ENCODE peak calls at places on chromosomes 3 and 15, in six cellular contexts. C is bronchial epithelial cell, Z is choroid plexus epithelial cell, X is cardiac fibroblast, Y is fibroblast of pulmonary artery, W is A549. R is an unnamed sample.
A peak's percentile ranks its signal among the peaks of the same experiment; 100 is the strongest.

GRCh38 chr3:54999801-55000200 is 71.9 kb upstream of the LRTM1 start:
- DNase-seq in W (no peak), Z (no peak), X (peak; percentile 18), Y (peak; percentile 10), C (no peak), R (no peak)

GRCh38 chr3:174538116-174538515 is 321.0 kb upstream of the NAALADL2 start:
- DNase-seq in W (no peak), X (no peak), Z (no peak), Y (no peak), C (no peak), R (no peak)

GRCh38 chr15:70357453-70357852 is 259.7 kb upstream of the TLE3 start:
- DNase-seq in Y (no peak), C (no peak), X (no peak), W (no peak), Z (no peak), R (no peak)

GRCh38 chr3:184880616-184881015 is 68.7 kb downstream of the VPS8 start:
- DNase-seq in X (no peak), W (no peak), Z (no peak), Y (no peak), C (no peak), R (no peak)

GRCh38 chr3:159764211-159765024 is 224.2 kb upstream of the IL12A start:
- DNase-seq in W (peak; percentile 78), C (peak; percentile 64), Z (peak; percentile 82), Y (peak; percentile 77), X (peak; percentile 87), R (no peak)

GRCh38 chr15:39488498-39488897 is 92.4 kb upstream of the THBS1 start:
- DNase-seq in Z (peak; percentile 57), W (no peak), Y (no peak), C (no peak), X (no peak), R (no peak)

GRCh38 chr3:189038773-189039720 is 132.7 kb upstream of the TPRG1 start:
- DNase-seq in Y (no peak), X (no peak), C (no peak), W (no peak), Z (no peak), R (no peak)

GRCh38 chr3:140830391-140830790 is 111.2 kb upstream of the SLC25A36 start:
- DNase-seq in Z (no peak), X (no peak), Y (no peak), W (no peak), C (no peak), R (no peak)

GRCh38 chr15:31477851-31478250 is 151.2 kb downstream of the KLF13 start:
- DNase-seq in C (no peak), Y (no peak), W (no peak), X (no peak), Z (no peak), R (no peak)

GRCh38 chr15:71052356-71052755 is 62.9 kb upstream of the THSD4 start:
- DNase-seq in Y (peak; percentile 81), X (peak; percentile 79), Z (peak; percentile 70), W (no peak), C (peak; percentile 98), R (no peak)

GRCh38 chr3:72151465-72152238 is 366.7 kb upstream of the PROK2 start:
- DNase-seq in C (no peak), W (no peak), Y (no peak), X (no peak), Z (no peak), R (no peak)
- H3K4me3 ChIP-seq in C (no peak overlapping the region), W (no peak overlapping the region), Y (no peak overlapping the region), X (no peak overlapping the region), Z (no peak overlapping the region), R (no peak overlapping the region)

DNA sequence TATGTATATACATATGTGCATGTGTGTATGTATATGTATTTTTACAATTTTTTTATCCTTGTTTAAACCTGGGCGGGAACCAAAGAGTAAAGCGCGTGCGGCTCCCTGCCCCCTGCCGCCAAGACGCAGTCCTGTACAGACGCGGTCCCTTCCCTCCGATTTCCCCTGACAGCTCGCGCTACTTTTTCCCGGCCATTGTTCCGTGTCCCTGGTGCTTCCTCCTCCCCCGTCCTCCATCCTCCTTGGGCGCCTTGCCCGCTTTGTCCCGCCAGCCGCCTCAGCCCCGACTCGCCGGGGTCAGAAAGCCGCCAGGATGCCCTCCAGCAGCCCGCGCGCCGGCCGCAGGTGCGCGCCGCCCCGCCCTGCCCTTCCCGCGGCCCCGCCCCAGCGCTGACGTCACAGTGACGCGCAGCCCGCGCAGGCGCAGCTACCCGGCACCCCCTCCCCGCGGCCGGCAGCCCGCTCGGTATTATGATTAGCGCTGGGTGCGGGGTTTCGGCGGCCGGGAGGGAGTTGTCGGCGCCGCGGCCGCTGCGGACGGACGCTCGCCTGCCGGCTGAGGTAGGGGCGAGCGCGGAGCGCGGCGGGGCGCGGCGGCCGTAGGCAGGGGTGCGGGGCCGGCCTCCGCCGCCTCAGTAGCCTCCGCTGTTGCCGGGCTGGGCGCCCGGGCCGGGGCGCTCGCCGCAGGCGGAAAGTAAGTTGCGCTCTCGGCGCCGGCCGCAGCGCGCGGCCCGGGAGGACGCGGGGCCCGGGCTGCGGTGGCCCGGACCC is at the start of gene SNRK:
- DNase-seq in C (peak; percentile 45), W (peak; percentile 68), Z (peak; percentile 75), X (peak; percentile 71), Y (peak; percentile 77), R (no peak)
- TF ChIP-seq CTCF in C (peak; percentile 29), W (no peak), Z (peak; percentile 49), X (peak; percentile 32), Y (peak; percentile 31), R (peak; percentile 32)

GRCh38 chr15:62889734-62890505 is 152.6 kb upstream of the TPM1 start:
- DNase-seq in Y (peak; percentile 73), C (peak; percentile 73), Z (peak; percentile 66), X (peak; percentile 76), W (peak; percentile 57), R (peak; percentile 88)

GRCh38 chr15:62886431-62887071 is 156.0 kb upstream of the TPM1 start:
- DNase-seq in Z (peak; percentile 35), C (no peak), W (peak; percentile 46), X (peak; percentile 65), Y (peak; percentile 48), R (no peak)

GRCh38 chr15:62889141-62889661 is 153.3 kb upstream of the TPM1 start:
- DNase-seq in Y (no peak), C (no peak), Z (no peak), W (no peak), X (no peak), R (no peak)

GRCh38 chr15:62888628-62889027 is 153.9 kb upstream of the TPM1 start:
- DNase-seq in W (no peak), X (peak; percentile 50), C (peak; percentile 79), Z (no peak), Y (no peak), R (no peak)

GRCh38 chr15:62887113-62887570 is 155.4 kb upstream of the TPM1 start:
- DNase-seq in W (no peak), X (peak; percentile 28), Y (no peak), Z (peak; percentile 31), C (no peak), R (no peak)
- H3K4me3 ChIP-seq in W (no peak overlapping the region), X (no peak overlapping the region), Y (no peak overlapping the region), Z (no peak overlapping the region), C (no peak overlapping the region), R (no peak overlapping the region)

GRCh38 chr3:181660337-181660736 is 51.4 kb upstream of the SOX2 start:
- DNase-seq in Y (no peak), Z (no peak), X (no peak), W (no peak), C (no peak), R (no peak)
- TF ChIP-seq CTCF in Y (no peak), Z (no peak), X (no peak), W (no peak), C (no peak), R (no peak)

GRCh38 chr3:168782193-168782592 is 686.5 kb upstream of the GOLIM4 start:
- DNase-seq in C (no peak), W (no peak), Z (no peak), X (no peak), Y (no peak), R (no peak)
- H3K4me3 ChIP-seq in C (no peak overlapping the region), W (no peak overlapping the region), Z (no peak overlapping the region), X (no peak overlapping the region), Y (no peak overlapping the region), R (no peak overlapping the region)

GRCh38 chr3:141929341-141929995 is 53.0 kb downstream of the ATP1B3 start:
- DNase-seq in Y (no peak), C (no peak), X (no peak), W (no peak), Z (no peak), R (no peak)
- TF ChIP-seq CTCF in Y (no peak), C (no peak), X (no peak), W (no peak), Z (no peak), R (no peak)